ENCODE peak calls at places on chromosomes 13 and 19, in four cellular contexts. One of them, this sample, is unnamed.
A peak's percentile ranks its signal among the peaks of the same experiment; 100 is the strongest.

GRCh38 chr19:6219592-6220290 is 60.0 kb downstream of the MLLT1 start:
- DNase-seq in spleen: no peak
- DNase-seq in CD8-positive, alpha-beta T cell: no peak
- DNase-seq in PC-3: no peak
- DNase-seq in this sample: no peak

GRCh38 chr19:56403261-56403660 is 871 bp upstream of the ZNF583 start:
- DNase-seq in spleen: no peak
- DNase-seq in CD8-positive, alpha-beta T cell: no peak
- DNase-seq in PC-3: no peak
- DNase-seq in this sample: no peak

GRCh38 chr13:80217614-80218456 is 123.1 kb downstream of the SPRY2 start:
- DNase-seq in spleen: no peak
- DNase-seq in CD8-positive, alpha-beta T cell: no peak
- DNase-seq in PC-3: peak; percentile 70
- DNase-seq in this sample: no peak

GRCh38 chr13:60329221-60329983 is 67.6 kb upstream of the TDRD3 start:
- DNase-seq in spleen: no peak
- DNase-seq in CD8-positive, alpha-beta T cell: peak; percentile 18
- DNase-seq in PC-3: peak; percentile 35
- DNase-seq in this sample: peak; percentile 42

GRCh38 chr13:46804391-46804815 is 7.4 kb upstream of the ESD start:
- DNase-seq in spleen: no peak
- DNase-seq in CD8-positive, alpha-beta T cell: no peak
- DNase-seq in PC-3: peak; percentile 91
- DNase-seq in this sample: no peak

GRCh38 chr19:52535831-52536800 is 8.6 kb downstream of the ZNF808 start:
- DNase-seq in spleen: peak; percentile 98
- DNase-seq in CD8-positive, alpha-beta T cell: peak; percentile 94
- DNase-seq in PC-3: no peak
- DNase-seq in this sample: peak; percentile 72

GRCh38 chr13:105518086-105518485 is 1017.4 kb downstream of the EFNB2 start:
- DNase-seq in spleen: no peak
- DNase-seq in CD8-positive, alpha-beta T cell: no peak
- DNase-seq in PC-3: no peak
- DNase-seq in this sample: no peak

GRCh38 chr13:77907653-77908341 is 10.8 kb downstream of the EDNRB start:
- DNase-seq in spleen: no peak
- DNase-seq in CD8-positive, alpha-beta T cell: no peak
- DNase-seq in PC-3: no peak
- DNase-seq in this sample: no peak

GRCh38 chr19:44620667-44621066 is 7.3 kb downstream of the IGSF23 start:
- DNase-seq in spleen: no peak
- DNase-seq in CD8-positive, alpha-beta T cell: no peak
- DNase-seq in PC-3: no peak
- DNase-seq in this sample: no peak

GRCh38 chr13:29576581-29576980 is 18.9 kb downstream of the SLC7A1 start:
- DNase-seq in spleen: no peak
- DNase-seq in CD8-positive, alpha-beta T cell: no peak
- DNase-seq in PC-3: no peak
- DNase-seq in this sample: no peak

GRCh38 chr19:42528354-42529247 is at the start of gene CEACAM1:
- DNase-seq in spleen: peak; percentile 90
- DNase-seq in CD8-positive, alpha-beta T cell: peak; percentile 50
- DNase-seq in PC-3: peak; percentile 35
- DNase-seq in this sample: peak; percentile 89

GRCh38 chr19:5046339-5047039 is 77.6 kb downstream of the KDM4B start:
- DNase-seq in spleen: peak; percentile 64
- DNase-seq in CD8-positive, alpha-beta T cell: no peak
- DNase-seq in PC-3: peak; percentile 99
- DNase-seq in this sample: peak; percentile 80

GRCh38 chr13:70964124-70964523 is 855.9 kb upstream of the KLHL1 start:
- DNase-seq in spleen: no peak
- DNase-seq in CD8-positive, alpha-beta T cell: no peak
- DNase-seq in PC-3: peak; percentile 25
- DNase-seq in this sample: no peak

GRCh38 chr13:110109910-110110309 is 197.0 kb downstream of the COL4A1 start:
- DNase-seq in spleen: no peak
- DNase-seq in CD8-positive, alpha-beta T cell: no peak
- DNase-seq in PC-3: no peak
- DNase-seq in this sample: peak; percentile 34

GRCh38 chr19:38769635-38770211 is 3.6 kb downstream of the LGALS7 start:
- DNase-seq in spleen: peak; percentile 99
- DNase-seq in CD8-positive, alpha-beta T cell: peak; percentile 85
- DNase-seq in PC-3: no peak
- DNase-seq in this sample: peak; percentile 92

GRCh38 chr19:3547301-3547731 is 8.3 kb downstream of the TEKTIP1 start:
- DNase-seq in spleen: no peak
- DNase-seq in CD8-positive, alpha-beta T cell: no peak
- DNase-seq in PC-3: peak; percentile 24
- DNase-seq in this sample: no peak

GRCh38 chr19:29519146-29519545 is 6.6 kb upstream of the VSTM2B start:
- DNase-seq in spleen: peak; percentile 46
- DNase-seq in CD8-positive, alpha-beta T cell: no peak
- DNase-seq in PC-3: no peak
- DNase-seq in this sample: no peak

GRCh38 chr19:13781547-13781946 is 7.3 kb downstream of the C19orf53 start:
- DNase-seq in spleen: peak; percentile 74
- DNase-seq in CD8-positive, alpha-beta T cell: no peak
- DNase-seq in PC-3: peak; percentile 67
- DNase-seq in this sample: peak; percentile 83

GRCh38 chr19:47719047-47719885 is 6.0 kb downstream of the EHD2 start:
- DNase-seq in spleen: peak; percentile 81
- DNase-seq in CD8-positive, alpha-beta T cell: no peak
- DNase-seq in PC-3: no peak
- DNase-seq in this sample: peak; percentile 61

GRCh38 chr19:13526552-13526951 is 20.3 kb upstream of the CACNA1A start:
- DNase-seq in spleen: no peak
- DNase-seq in CD8-positive, alpha-beta T cell: no peak
- DNase-seq in PC-3: peak; percentile 51
- DNase-seq in this sample: no peak

GRCh38 chr13:108575430-108575829 is 54.0 kb upstream of the MYO16 start:
- DNase-seq in spleen: no peak
- DNase-seq in CD8-positive, alpha-beta T cell: no peak
- DNase-seq in PC-3: no peak
- DNase-seq in this sample: no peak

GRCh38 chr13:40546047-40546446 is 120.4 kb downstream of the FOXO1 start:
- DNase-seq in spleen: no peak
- DNase-seq in CD8-positive, alpha-beta T cell: no peak
- DNase-seq in PC-3: no peak
- DNase-seq in this sample: no peak

GRCh38 chr13:82636119-82636518 is 1246.2 kb downstream of the SLITRK1 start:
- DNase-seq in spleen: no peak
- DNase-seq in CD8-positive, alpha-beta T cell: no peak
- DNase-seq in PC-3: peak; percentile 65
- DNase-seq in this sample: no peak
- H3K27ac ChIP-seq in spleen: no peak overlapping the region
- H3K27ac ChIP-seq in CD8-positive, alpha-beta T cell: no peak overlapping the region
- H3K27ac ChIP-seq in PC-3: no peak overlapping the region
- H3K27ac ChIP-seq in this sample: no peak overlapping the region

DNA sequence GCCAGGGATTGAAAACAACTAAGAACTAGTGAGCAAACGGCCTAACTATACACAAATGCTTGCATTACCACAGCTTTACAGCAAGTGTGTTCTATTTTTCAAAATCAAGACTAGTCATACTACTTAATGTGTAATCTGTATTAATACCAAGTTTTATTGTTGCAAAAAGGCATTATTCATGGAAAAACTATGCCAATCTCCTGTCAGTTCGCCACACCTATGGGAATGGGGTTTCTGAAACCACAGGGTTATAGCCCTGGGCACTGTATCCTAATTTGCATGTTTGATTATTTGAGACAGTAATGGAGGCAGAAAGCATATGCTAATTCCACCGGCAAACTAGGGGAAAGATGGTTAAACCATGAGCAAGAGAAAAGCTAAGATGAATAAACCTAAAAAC is 14.3 kb downstream of the GAS6 start:
- DNase-seq in spleen: no peak
- DNase-seq in CD8-positive, alpha-beta T cell: no peak
- DNase-seq in PC-3: peak; percentile 75
- DNase-seq in this sample: peak; percentile 12
- H3K9me3 ChIP-seq in spleen: no peaks in the 10 kb centered on the region
- H3K9me3 ChIP-seq in CD8-positive, alpha-beta T cell: no peaks in the 10 kb centered on the region
- H3K9me3 ChIP-seq in PC-3: no peaks in the 10 kb centered on the region
- H3K9me3 ChIP-seq in this sample: no peaks in the 10 kb centered on the region

GRCh38 chr19:40335855-40336700 is 12.1 kb downstream of the C19orf47 start:
- DNase-seq in spleen: peak; percentile 38
- DNase-seq in CD8-positive, alpha-beta T cell: no peak
- DNase-seq in PC-3: no peak
- DNase-seq in this sample: no peak

GRCh38 chr19:40332669-40333068 is 15.5 kb downstream of the C19orf47 start:
- DNase-seq in spleen: no peak
- DNase-seq in CD8-positive, alpha-beta T cell: no peak
- DNase-seq in PC-3: no peak
- DNase-seq in this sample: no peak

GRCh38 chr19:40335101-40335500 is 13.1 kb downstream of the C19orf47 start:
- DNase-seq in spleen: peak; percentile 33
- DNase-seq in CD8-positive, alpha-beta T cell: no peak
- DNase-seq in PC-3: no peak
- DNase-seq in this sample: no peak

GRCh38 chr19:40326201-40326600 is 22.0 kb downstream of the C19orf47 start:
- DNase-seq in spleen: no peak
- DNase-seq in CD8-positive, alpha-beta T cell: no peak
- DNase-seq in PC-3: no peak
- DNase-seq in this sample: no peak

DNA sequence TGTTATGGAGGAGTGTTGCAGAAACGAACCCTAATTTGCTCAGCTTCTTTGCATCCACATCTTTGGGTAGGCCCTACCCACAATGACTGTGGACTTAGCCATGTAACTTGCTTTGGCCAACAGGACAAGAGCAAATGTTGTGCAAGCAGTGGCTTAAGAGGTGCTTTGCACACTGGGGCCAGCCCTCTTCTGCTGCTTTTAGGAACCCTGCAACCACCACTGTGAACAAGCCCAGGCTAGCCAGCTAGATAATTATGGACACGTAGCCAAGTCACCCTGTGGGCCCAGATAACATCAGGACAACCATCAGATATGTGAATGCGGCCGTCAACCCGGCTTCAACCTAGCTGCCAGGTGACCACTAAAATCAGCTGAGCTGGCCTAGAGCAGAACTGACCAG is 17.1 kb downstream of the C19orf47 start:
- DNase-seq in spleen: no peak
- DNase-seq in CD8-positive, alpha-beta T cell: no peak
- DNase-seq in PC-3: no peak
- DNase-seq in this sample: no peak
- H3K36me3 ChIP-seq in spleen: peaks cover 90% of the 10 kb centered on the region
- H3K36me3 ChIP-seq in CD8-positive, alpha-beta T cell: peaks cover 26% of the 10 kb centered on the region
- H3K36me3 ChIP-seq in PC-3: peaks cover 3% of the 10 kb centered on the region
- H3K36me3 ChIP-seq in this sample: no peaks in the 10 kb centered on the region

DNA sequence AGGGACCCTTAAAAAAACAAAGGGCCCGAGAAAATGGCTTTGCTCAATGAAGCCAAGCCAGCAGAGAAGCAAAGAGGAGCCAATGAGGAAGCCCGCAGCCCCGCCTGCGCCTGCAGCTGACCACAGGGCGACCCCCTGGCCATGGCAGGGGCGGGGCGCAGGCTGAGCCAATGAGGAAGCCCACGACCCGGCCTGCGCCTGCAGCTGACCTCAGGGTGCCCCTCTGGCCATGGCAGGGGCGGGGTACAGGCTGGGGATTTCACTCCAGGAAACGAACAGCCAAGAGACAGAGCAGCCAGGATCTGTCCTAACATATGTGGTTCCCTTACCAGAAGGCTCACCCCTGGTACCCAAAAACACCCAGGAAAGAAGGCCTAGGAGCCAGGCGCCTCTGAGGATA is 101.4 kb downstream of the STK24 start:
- DNase-seq in spleen: no peak
- DNase-seq in CD8-positive, alpha-beta T cell: no peak
- DNase-seq in PC-3: no peak
- DNase-seq in this sample: no peak
- H3K27ac ChIP-seq in spleen: peak overlapping the region; percentile 57
- H3K27ac ChIP-seq in CD8-positive, alpha-beta T cell: no peak overlapping the region
- H3K27ac ChIP-seq in PC-3: peak overlapping the region; percentile 96
- H3K27ac ChIP-seq in this sample: no peak overlapping the region

GRCh38 chr13:112250788-112251445 is 125.2 kb upstream of the SPACA7 start:
- DNase-seq in spleen: peak; percentile 44
- DNase-seq in CD8-positive, alpha-beta T cell: no peak
- DNase-seq in PC-3: no peak
- DNase-seq in this sample: peak; percentile 9

GRCh38 chr13:112248406-112248760 is 127.8 kb upstream of the SPACA7 start:
- DNase-seq in spleen: peak; percentile 38
- DNase-seq in CD8-positive, alpha-beta T cell: no peak
- DNase-seq in PC-3: no peak
- DNase-seq in this sample: peak; percentile 7

GRCh38 chr13:112248909-112249592 is 127.1 kb upstream of the SPACA7 start:
- DNase-seq in spleen: peak; percentile 53
- DNase-seq in CD8-positive, alpha-beta T cell: no peak
- DNase-seq in PC-3: no peak
- DNase-seq in this sample: peak; percentile 10

GRCh38 chr13:112251930-112252585 is 124.1 kb upstream of the SPACA7 start:
- DNase-seq in spleen: no peak
- DNase-seq in CD8-positive, alpha-beta T cell: no peak
- DNase-seq in PC-3: no peak
- DNase-seq in this sample: peak; percentile 6

GRCh38 chr13:112249644-112250610 is 126.2 kb upstream of the SPACA7 start:
- DNase-seq in spleen: peak; percentile 65
- DNase-seq in CD8-positive, alpha-beta T cell: no peak
- DNase-seq in PC-3: no peak
- DNase-seq in this sample: peak; percentile 9
- H3K9me3 ChIP-seq in spleen: no peaks in the 10 kb centered on the region
- H3K9me3 ChIP-seq in CD8-positive, alpha-beta T cell: no peaks in the 10 kb centered on the region
- H3K9me3 ChIP-seq in PC-3: no peaks in the 10 kb centered on the region
- H3K9me3 ChIP-seq in this sample: no peaks in the 10 kb centered on the region

DNA sequence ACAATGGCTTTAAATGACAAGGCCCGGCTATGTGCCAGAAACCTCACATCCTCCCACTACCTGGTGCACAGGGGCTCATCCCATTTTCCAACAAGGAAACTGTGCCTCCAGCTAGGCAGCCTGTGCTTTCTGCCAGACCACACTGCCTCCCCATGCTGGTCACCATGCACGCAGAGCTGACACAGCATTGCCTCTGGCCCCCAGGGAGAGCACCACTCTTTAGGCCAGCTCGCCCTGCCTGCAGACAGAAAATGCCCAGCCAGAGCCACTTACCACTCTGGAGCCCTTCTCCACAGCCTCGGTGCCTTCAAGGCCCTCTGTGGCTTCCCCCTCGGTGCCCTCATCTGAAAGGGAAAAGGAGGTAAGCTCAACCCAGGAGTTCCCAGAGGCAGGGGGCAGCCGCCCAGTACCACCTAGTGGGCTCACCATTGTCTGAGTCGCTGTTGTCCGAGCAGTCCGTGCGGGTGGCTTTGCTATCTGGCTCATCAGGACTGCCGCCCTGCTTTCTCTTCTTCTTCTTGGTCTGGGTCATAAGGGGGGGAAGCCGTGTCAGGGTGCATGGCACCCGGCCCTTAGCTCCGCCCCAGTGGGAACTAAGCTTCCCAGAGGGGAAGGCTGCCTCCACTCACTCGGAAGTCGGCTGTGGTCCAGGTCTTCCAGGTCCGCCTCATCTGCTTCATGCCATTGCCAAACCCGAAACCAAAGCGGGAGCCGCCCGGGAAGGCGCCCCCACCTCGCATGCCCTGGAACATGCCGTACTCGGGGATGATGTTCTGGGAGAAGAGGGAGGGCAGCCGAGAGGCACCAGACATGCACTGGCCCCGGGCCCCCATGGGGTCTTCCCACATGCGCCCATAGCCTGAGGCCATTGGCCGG is 18.0 kb downstream of the AKAP8L start:
- DNase-seq in spleen: no peak
- DNase-seq in CD8-positive, alpha-beta T cell: no peak
- DNase-seq in PC-3: no peak
- DNase-seq in this sample: no peak
- H3K36me3 ChIP-seq in spleen: peaks cover 81% of the 10 kb centered on the region
- H3K36me3 ChIP-seq in CD8-positive, alpha-beta T cell: peaks cover 66% of the 10 kb centered on the region
- H3K36me3 ChIP-seq in PC-3: peaks cover 42% of the 10 kb centered on the region
- H3K36me3 ChIP-seq in this sample: peaks cover 44% of the 10 kb centered on the region

This sample was measured in colonic mucosa.